ENCODE peak calls at places on chromosomes 11 and 22, in four cellular contexts. I is HCT116, O is PC-3, W is tibial nerve. B is an unnamed sample.

GRCh38 chr11:128520886-128521696 is 66.3 kb downstream of the ETS1 start:
- DNase-seq in I (no peak), O (no peak), W (no peak), B (no peak)

GRCh38 chr11:86064236-86064803 is 4.6 kb downstream of the PICALM start:
- DNase-seq in I (no peak), O (peak; percentile 35), W (no peak), B (no peak)

GRCh38 chr11:69877235-69877634 is 58.0 kb upstream of the FGF3 start:
- DNase-seq in I (no peak), O (no peak), W (peak; percentile 1), B (no peak)

GRCh38 chr11:3604169-3604568 is 37.6 kb downstream of the ART5 start:
- DNase-seq in I (no peak), O (no peak), W (no peak), B (no peak)

GRCh38 chr11:75190652-75191329 is 39.9 kb downstream of the SLCO2B1 start:
- DNase-seq in I (no peak), O (no peak), W (no peak), B (no peak)

GRCh38 chr11:59551651-59552521 is 40.5 kb downstream of the OR4D9 start:
- DNase-seq in I (peak; percentile 55), O (peak; percentile 82), W (no peak), B (no peak)

GRCh38 chr11:114384487-114384886 is 15.8 kb downstream of the C11orf71 start:
- DNase-seq in I (no peak), O (peak; percentile 72), W (no peak), B (no peak)

GRCh38 chr11:20125927-20126326 is 34.3 kb downstream of the DBX1 start:
- DNase-seq in I (no peak), O (peak; percentile 78), W (no peak), B (no peak)

GRCh38 chr11:123434262-123434661 is 4.2 kb downstream of the GRAMD1B start:
- DNase-seq in I (peak; percentile 43), O (peak; percentile 51), W (no peak), B (no peak)

GRCh38 chr11:93844568-93844967 is 5.8 kb downstream of the VSTM5 start:
- DNase-seq in I (no peak), O (peak; percentile 33), W (no peak), B (peak; percentile 4)

GRCh38 chr11:19822531-19822930 is 109.9 kb downstream of the NAV2 start:
- DNase-seq in I (no peak), O (no peak), W (no peak), B (no peak)

GRCh38 chr11:83112886-83113285 is 41.2 kb upstream of the RAB30 start:
- DNase-seq in I (no peak), O (no peak), W (no peak), B (no peak)

GRCh38 chr11:134439181-134439580 is 27.1 kb upstream of the B3GAT1 start:
- DNase-seq in I (no peak), O (no peak), W (no peak), B (no peak)

GRCh38 chr11:13772223-13773046 is 104.0 kb downstream of the FAR1 start:
- DNase-seq in I (peak; percentile 67), O (peak; percentile 76), W (no peak), B (peak; percentile 26)

GRCh38 chr11:117313828-117314768 is 2.0 kb downstream of the BACE1 start:
- DNase-seq in I (no peak), O (no peak), W (no peak), B (no peak)

GRCh38 chr22:23183107-23183698 is 2.9 kb downstream of the BCR start:
- DNase-seq in I (no peak), O (peak; percentile 47), W (peak; percentile 52), B (no peak)

GRCh38 chr11:6988506-6988905 is 31.6 kb downstream of the ZNF214 start:
- DNase-seq in I (no peak), O (no peak), W (no peak), B (no peak)

GRCh38 chr11:118522571-118523072 is 4.7 kb upstream of the TTC36 start:
- DNase-seq in I (no peak), O (peak; percentile 61), W (no peak), B (no peak)

GRCh38 chr22:46933040-46933439 is 170.6 kb downstream of the TBC1D22A start:
- DNase-seq in I (no peak), O (no peak), W (no peak), B (no peak)

GRCh38 chr11:19426719-19427066 is 185.9 kb upstream of the E2F8 start:
- DNase-seq in I (no peak), O (no peak), W (no peak), B (no peak)

GRCh38 chr11:20283475-20283874 is 80.0 kb upstream of the HTATIP2 start:
- DNase-seq in I (no peak), O (no peak), W (no peak), B (no peak)

GRCh38 chr11:373716-374551 is 4.6 kb downstream of the B4GALNT4 start:
- DNase-seq in I (no peak), O (no peak), W (no peak), B (no peak)

GRCh38 chr11:36409152-36409713 is 100.8 kb downstream of the TRAF6 start:
- DNase-seq in I (no peak), O (no peak), W (no peak), B (no peak)

GRCh38 chr11:93267383-93267782 is 63.2 kb upstream of the DEUP1 start:
- DNase-seq in I (no peak), O (no peak), W (no peak), B (no peak)

GRCh38 chr11:23520226-23520960 is 660.1 kb upstream of the CCDC179 start:
- DNase-seq in I (no peak), O (no peak), W (no peak), B (no peak)

GRCh38 chr22:41517172-41518047 is 26.9 kb downstream of the POLR3H start:
- DNase-seq in I (no peak), O (peak; percentile 70), W (peak; percentile 85), B (peak; percentile 68)

GRCh38 chr22:25354456-25354855 is 135.0 kb downstream of the CRYBB2 start:
- DNase-seq in I (no peak), O (no peak), W (no peak), B (no peak)

DNA sequence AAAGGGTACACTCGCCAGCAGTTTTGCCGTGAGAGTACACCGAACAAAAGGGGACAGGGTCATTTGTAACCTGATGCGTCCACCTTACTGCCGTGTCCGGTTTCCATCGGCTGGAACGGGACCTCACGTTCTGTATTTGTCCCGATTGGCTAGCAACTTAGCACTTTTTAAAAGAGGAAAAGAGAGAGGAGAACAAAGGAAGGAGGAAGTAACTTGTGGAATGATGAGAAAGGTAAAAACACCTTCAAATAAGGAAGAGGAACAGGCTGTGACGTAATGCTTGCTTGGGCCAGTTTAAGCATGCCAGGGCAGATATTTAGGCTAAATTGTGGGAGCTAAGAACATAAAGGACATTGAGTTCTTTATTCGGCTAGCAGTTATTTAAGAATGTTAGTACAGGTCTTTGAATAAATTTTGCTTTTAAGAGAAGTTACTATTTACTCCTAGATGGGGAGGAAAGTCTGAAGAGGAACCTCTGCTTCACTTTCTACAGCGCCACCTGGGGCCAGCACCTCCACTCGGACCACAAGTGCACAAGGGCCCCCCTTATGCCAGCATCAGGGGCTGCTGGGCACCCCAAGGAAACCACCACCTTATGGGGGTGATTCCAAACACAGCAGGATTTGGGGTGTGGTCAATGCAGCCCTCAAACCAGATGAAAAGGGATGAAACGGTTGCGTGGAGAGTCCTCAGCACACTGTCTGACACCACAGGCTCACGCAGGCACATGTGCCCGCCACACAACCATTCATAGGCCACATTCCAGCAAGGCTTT is 5.8 kb downstream of the ARSA start:
- DNase-seq in I (no peak), O (peak; percentile 11), W (no peak), B (peak; percentile 44)
- TF ChIP-seq CTCF in I (peak; percentile 34), O (peak; percentile 55), W (no peak), B (peak; percentile 44)

DNA sequence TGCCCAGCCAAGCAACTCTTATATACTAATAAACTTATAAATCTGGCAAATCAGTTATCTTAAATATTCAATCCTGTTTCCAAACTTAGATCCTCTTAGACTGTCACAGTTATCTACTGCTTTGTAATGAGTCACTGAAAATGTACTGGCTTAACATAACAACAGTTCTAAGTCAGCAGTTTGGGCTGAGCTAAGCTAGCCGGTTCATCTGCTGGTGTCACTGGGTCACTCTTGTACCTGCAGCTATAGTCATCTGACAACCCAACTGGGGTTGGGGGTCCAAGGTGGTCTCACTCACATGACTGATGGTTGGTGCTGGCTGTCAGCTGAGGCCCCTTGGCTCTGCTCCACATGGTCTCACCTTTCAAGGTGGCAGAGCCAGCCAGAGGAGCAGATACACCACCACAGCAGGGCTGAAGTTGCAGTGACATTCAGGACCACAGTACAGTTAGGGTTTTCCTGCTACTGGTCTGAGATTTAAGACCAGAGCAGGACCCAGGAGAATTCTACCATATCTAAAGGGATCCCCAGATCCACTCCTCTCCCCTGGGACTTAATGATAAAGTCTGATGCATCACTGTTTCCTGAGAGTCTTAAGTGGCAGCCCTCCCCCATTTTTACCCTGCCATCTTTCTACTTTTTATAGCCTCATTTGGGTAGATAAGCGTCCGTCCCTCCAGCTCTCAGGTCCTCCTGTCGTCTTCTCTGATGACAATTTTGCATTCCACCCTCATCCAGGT is 7.9 kb upstream of the MACROD1 start:
- DNase-seq in I (no peak), O (peak; percentile 14), W (no peak), B (no peak)
- TF ChIP-seq CTCF in I (no peak), O (no peak), W (no peak), B (no peak)

DNA sequence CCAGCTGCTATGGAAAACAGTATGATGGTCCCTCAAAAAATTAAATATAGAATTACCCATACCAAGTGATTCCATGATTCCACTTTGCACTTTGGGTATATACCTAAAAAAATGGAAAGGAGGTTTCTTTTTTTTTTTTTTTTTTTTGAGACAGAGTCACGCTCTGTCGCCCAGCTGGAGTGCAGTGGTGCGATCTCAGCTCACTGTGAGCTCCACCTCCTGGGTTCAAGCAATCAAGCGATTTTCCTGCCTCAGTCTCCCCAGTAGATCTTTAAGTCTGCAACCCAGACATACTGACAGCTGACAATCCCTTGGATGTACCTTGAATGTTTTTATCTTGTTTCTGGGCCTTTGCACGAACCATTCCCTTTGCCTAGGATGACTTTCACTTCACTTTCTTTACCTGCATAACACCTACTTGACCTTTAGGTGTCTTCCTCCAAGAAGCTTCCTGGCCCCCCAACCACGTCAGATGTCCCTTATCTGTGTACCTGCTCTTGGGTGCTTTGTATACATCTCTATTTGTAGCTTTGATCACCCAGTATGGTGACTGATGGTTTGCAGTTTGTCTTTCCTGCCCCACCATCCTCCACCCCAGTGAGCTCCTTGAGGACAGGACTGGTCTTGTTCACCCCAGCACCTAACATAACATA is 11.6 kb downstream of the UCP3 start:
- DNase-seq in I (no peak), O (no peak), W (no peak), B (no peak)
- TF ChIP-seq CTCF in I (no peak), O (no peak), W (no peak), B (no peak)

DNA sequence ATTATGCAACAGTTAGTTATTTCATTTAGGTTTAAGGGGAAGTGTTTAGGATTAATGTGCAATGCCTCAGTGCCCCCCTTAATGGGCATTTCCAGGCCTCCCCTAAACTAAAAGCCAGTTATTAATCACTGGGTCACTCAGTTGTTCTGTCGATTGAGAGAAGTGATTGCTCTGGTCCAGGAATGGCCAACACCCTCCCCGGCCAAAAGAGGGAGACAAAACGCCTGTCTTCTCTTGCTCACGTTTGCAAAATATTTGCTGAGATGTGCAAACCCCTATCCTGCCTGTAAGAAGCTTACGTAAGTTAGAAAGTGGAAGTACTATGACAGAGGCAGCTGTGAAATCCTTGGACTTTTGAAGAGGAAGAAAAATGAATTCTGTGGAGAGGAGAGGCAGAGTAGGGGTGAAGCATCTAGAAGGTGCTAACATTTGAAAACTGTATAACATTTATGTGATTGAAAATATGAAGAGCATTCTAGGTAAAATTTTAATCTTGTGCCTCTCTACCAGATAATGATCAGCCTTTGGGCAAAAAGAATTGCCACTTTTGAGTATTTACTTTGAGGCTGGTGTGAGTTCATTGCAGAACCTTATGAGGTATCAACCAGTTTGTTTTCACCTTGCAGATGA is 37.7 kb downstream of the NTM start:
- DNase-seq in I (no peak), O (peak; percentile 65), W (no peak), B (peak; percentile 43)
- TF ChIP-seq CTCF in I (peak; percentile 32), O (peak; percentile 80), W (no peak), B (peak; percentile 42)